ENCODE peak calls at places on chromosome 1, in five cellular contexts. One of them, this sample, is unnamed.

GRCh38 chr1:57422271-57423134 is 1.4 kb downstream of the DAB1 start:
- DNase-seq in stomach: no peak
- DNase-seq in transverse colon: no peak
- DNase-seq in sigmoid colon: no peak
- DNase-seq in spleen: no peak
- DNase-seq in this sample: peak

GRCh38 chr1:227944931-227945890 is 2.5 kb downstream of the WNT9A start:
- DNase-seq in stomach: peak
- DNase-seq in transverse colon: no peak
- DNase-seq in sigmoid colon: peak
- DNase-seq in spleen: peak
- DNase-seq in this sample: peak

GRCh38 chr1:219298581-219299148 is 125.0 kb downstream of the LYPLAL1 start:
- DNase-seq in stomach: no peak
- DNase-seq in transverse colon: no peak
- DNase-seq in sigmoid colon: peak
- DNase-seq in spleen: no peak
- DNase-seq in this sample: no peak

GRCh38 chr1:66426231-66426853 is 107.6 kb upstream of the SGIP1 start:
- DNase-seq in stomach: no peak
- DNase-seq in transverse colon: no peak
- DNase-seq in sigmoid colon: no peak
- DNase-seq in spleen: no peak
- DNase-seq in this sample: no peak

GRCh38 chr1:159817276-159818041 is 9.2 kb upstream of the SLAMF8 start:
- DNase-seq in stomach: no peak
- DNase-seq in transverse colon: no peak
- DNase-seq in sigmoid colon: no peak
- DNase-seq in spleen: no peak
- DNase-seq in this sample: no peak

GRCh38 chr1:86119214-86119764 is 37.3 kb downstream of the COL24A1 start:
- DNase-seq in stomach: no peak
- DNase-seq in transverse colon: no peak
- DNase-seq in sigmoid colon: no peak
- DNase-seq in spleen: no peak
- DNase-seq in this sample: no peak

GRCh38 chr1:150576794-150577556 is 2.4 kb downstream of the MCL1 start:
- DNase-seq in stomach: no peak
- DNase-seq in transverse colon: no peak
- DNase-seq in sigmoid colon: peak
- DNase-seq in spleen: no peak
- DNase-seq in this sample: no peak

GRCh38 chr1:234262754-234263105 is 110.5 kb upstream of the COA6 start:
- DNase-seq in stomach: no peak
- DNase-seq in transverse colon: no peak
- DNase-seq in sigmoid colon: no peak
- DNase-seq in spleen: no peak
- DNase-seq in this sample: no peak

GRCh38 chr1:181583598-181583997 is 100.3 kb downstream of the CACNA1E start:
- DNase-seq in stomach: peak
- DNase-seq in transverse colon: peak
- DNase-seq in sigmoid colon: no peak
- DNase-seq in spleen: no peak
- DNase-seq in this sample: no peak

GRCh38 chr1:119815361-119815760 is 4.1 kb upstream of the REG4 start:
- DNase-seq in stomach: no peak
- DNase-seq in transverse colon: no peak
- DNase-seq in sigmoid colon: no peak
- DNase-seq in spleen: no peak
- DNase-seq in this sample: no peak

GRCh38 chr1:53367503-53368313 is 39.8 kb upstream of the LRP8 start:
- DNase-seq in stomach: peak
- DNase-seq in transverse colon: peak
- DNase-seq in sigmoid colon: no peak
- DNase-seq in spleen: peak
- DNase-seq in this sample: peak

GRCh38 chr1:5770981-5771765 is 221.1 kb downstream of the NPHP4 start:
- DNase-seq in stomach: no peak
- DNase-seq in transverse colon: no peak
- DNase-seq in sigmoid colon: no peak
- DNase-seq in spleen: no peak
- DNase-seq in this sample: no peak

GRCh38 chr1:198269352-198269940 is 112.6 kb downstream of the NEK7 start:
- DNase-seq in stomach: no peak
- DNase-seq in transverse colon: no peak
- DNase-seq in sigmoid colon: no peak
- DNase-seq in spleen: no peak
- DNase-seq in this sample: no peak

GRCh38 chr1:79981483-79981882 is 975.0 kb upstream of the ADGRL4 start:
- DNase-seq in stomach: no peak
- DNase-seq in transverse colon: no peak
- DNase-seq in sigmoid colon: no peak
- DNase-seq in spleen: no peak
- DNase-seq in this sample: no peak

GRCh38 chr1:72285074-72285425 is 2.7 kb upstream of the NEGR1 start:
- DNase-seq in stomach: no peak
- DNase-seq in transverse colon: no peak
- DNase-seq in sigmoid colon: peak
- DNase-seq in spleen: no peak
- DNase-seq in this sample: no peak
- H3K4me3 ChIP-seq in stomach: peak
- H3K4me3 ChIP-seq in transverse colon: peak
- H3K4me3 ChIP-seq in sigmoid colon: peak
- H3K4me3 ChIP-seq in spleen: peak
- H3K4me3 ChIP-seq in this sample: peak

DNA sequence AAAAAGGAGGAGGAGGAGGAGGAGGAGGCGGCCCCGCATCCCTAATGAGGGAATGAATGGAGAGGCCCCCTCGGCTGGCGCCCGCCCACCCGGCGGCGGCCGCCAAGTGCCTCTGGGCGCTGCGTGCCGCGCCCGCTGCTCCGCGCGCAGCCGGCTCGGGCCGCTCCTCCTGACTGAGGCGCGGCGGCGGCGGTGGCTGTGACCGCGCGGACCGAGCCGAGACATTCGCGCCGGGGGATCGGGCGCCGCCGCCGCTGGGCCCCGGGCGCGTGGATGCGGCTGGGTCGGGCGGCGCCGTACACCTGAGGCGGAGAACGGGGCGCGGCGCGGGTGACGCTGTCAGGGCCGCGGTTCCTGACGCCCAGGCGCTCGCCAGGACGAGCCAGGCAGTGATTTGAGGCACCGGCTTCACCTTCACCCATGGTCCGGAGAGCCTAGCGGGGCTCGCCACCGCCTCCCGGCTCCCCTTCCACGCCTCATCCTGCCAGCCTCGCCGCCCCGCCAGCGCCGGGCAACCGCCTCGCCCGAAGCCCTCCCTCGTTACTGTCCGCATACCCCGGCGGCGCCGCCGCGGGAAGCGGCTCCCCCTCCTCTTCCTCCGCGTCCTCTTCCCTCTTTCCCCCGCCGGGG is at the start of gene MARK1:
- DNase-seq in stomach: peak
- DNase-seq in transverse colon: peak
- DNase-seq in sigmoid colon: peak
- DNase-seq in spleen: peak
- DNase-seq in this sample: peak
- TF ChIP-seq POLR2AphosphoS5 in stomach: no peak
- TF ChIP-seq POLR2AphosphoS5 in transverse colon: no peak
- TF ChIP-seq POLR2AphosphoS5 in sigmoid colon: no peak
- TF ChIP-seq POLR2AphosphoS5 in spleen: peak
- TF ChIP-seq POLR2AphosphoS5 in this sample: no peak

GRCh38 chr1:25610822-25611630 is 5.6 kb upstream of the MAN1C1 start:
- DNase-seq in stomach: no peak
- DNase-seq in transverse colon: no peak
- DNase-seq in sigmoid colon: no peak
- DNase-seq in spleen: no peak
- DNase-seq in this sample: no peak
- H3K4me3 ChIP-seq in stomach: no peak
- H3K4me3 ChIP-seq in transverse colon: no peak
- H3K4me3 ChIP-seq in sigmoid colon: no peak
- H3K4me3 ChIP-seq in spleen: no peak
- H3K4me3 ChIP-seq in this sample: no peak

GRCh38 chr1:9589719-9590157 is 1.0 kb downstream of the TMEM201 start:
- DNase-seq in stomach: no peak
- DNase-seq in transverse colon: no peak
- DNase-seq in sigmoid colon: peak
- DNase-seq in spleen: no peak
- DNase-seq in this sample: no peak
- TF ChIP-seq POLR2AphosphoS5 in stomach: no peak
- TF ChIP-seq POLR2AphosphoS5 in transverse colon: no peak
- TF ChIP-seq POLR2AphosphoS5 in sigmoid colon: no peak
- TF ChIP-seq POLR2AphosphoS5 in spleen: no peak
- TF ChIP-seq POLR2AphosphoS5 in this sample: no peak